ENCODE peak calls at places on chromosomes 13 and 19, in six cellular contexts. M is heart right ventricle, J is ACHN, I is tibial nerve, H is non-pigmented ciliary epithelial cell, X is NCI-H146. W is an unnamed sample.
A peak's percentile ranks its signal among the peaks of the same experiment; 100 is the strongest.

GRCh38 chr13:100508996-100509395 is 79.6 kb downstream of the GGACT start:
- DNase-seq in M (no peak), X (peak; percentile 76), H (no peak), J (no peak), I (no peak), W (no peak)

GRCh38 chr19:2089001-2089711 is 7.0 kb downstream of the MOB3A start:
- DNase-seq in X (no peak), H (no peak), I (no peak), M (no peak), J (no peak), W (no peak)

GRCh38 chr13:98478134-98479129 is 98.5 kb downstream of the STK24 start:
- DNase-seq in M (no peak), I (no peak), J (peak; percentile 67), H (no peak), X (no peak), W (no peak)

GRCh38 chr13:98944336-98944735 is 33.5 kb downstream of the DOCK9 start:
- DNase-seq in H (no peak), I (no peak), J (no peak), M (no peak), X (no peak), W (no peak)

GRCh38 chr13:111337206-111337605 is 16.8 kb downstream of the TEX29 start:
- DNase-seq in X (no peak), J (no peak), M (no peak), I (no peak), H (peak; percentile 55), W (no peak)

GRCh38 chr13:31192306-31192705 is 7.5 kb upstream of the B3GLCT start:
- DNase-seq in H (no peak), X (no peak), J (no peak), I (no peak), M (no peak), W (no peak)

GRCh38 chr19:11663162-11663561 is 65.9 kb downstream of the ZNF627 start:
- DNase-seq in M (no peak), I (no peak), H (no peak), J (no peak), X (peak; percentile 41), W (no peak)

GRCh38 chr19:15199219-15199651 is 1.6 kb downstream of the NOTCH3 start:
- DNase-seq in J (no peak), X (no peak), I (no peak), H (no peak), M (no peak), W (no peak)

GRCh38 chr13:103386341-103386740 is 320.1 kb upstream of the SLC10A2 start:
- DNase-seq in M (no peak), X (no peak), I (no peak), J (peak; percentile 83), H (peak; percentile 32), W (no peak)

GRCh38 chr19:40576585-40577451 is at the start of gene SHKBP1:
- DNase-seq in X (peak; percentile 94), J (peak; percentile 93), I (peak; percentile 93), M (peak; percentile 96), H (peak; percentile 76), W (peak; percentile 75)

GRCh38 chr13:52713894-52714293 is 25.7 kb downstream of the CNMD start:
- DNase-seq in H (no peak), J (no peak), M (peak; percentile 25), I (peak; percentile 54), X (no peak), W (no peak)

GRCh38 chr13:100301418-100301817 is 212.5 kb downstream of the PCCA start:
- DNase-seq in M (no peak), H (no peak), I (no peak), J (no peak), X (peak; percentile 66), W (no peak)

GRCh38 chr13:24389506-24389905 is 80.1 kb downstream of the C1QTNF9 start:
- DNase-seq in M (no peak), H (no peak), J (no peak), X (no peak), I (no peak), W (no peak)

GRCh38 chr19:10189631-10190425 is 4.9 kb downstream of the DNMT1 start:
- DNase-seq in H (no peak), X (no peak), J (no peak), I (no peak), M (no peak), W (no peak)

GRCh38 chr19:55703790-55704215 is 28.8 kb downstream of the EPN1 start:
- DNase-seq in H (no peak), M (peak; percentile 60), J (no peak), I (peak; percentile 10), X (no peak), W (no peak)

GRCh38 chr13:101144808-101145419 is 271.4 kb downstream of the NALCN start:
- DNase-seq in J (peak; percentile 47), M (no peak), H (no peak), I (no peak), X (peak; percentile 64), W (no peak)

GRCh38 chr13:97506511-97506910 is 72.5 kb downstream of the RAP2A start:
- DNase-seq in M (no peak), I (peak; percentile 8), H (peak; percentile 13), J (no peak), X (peak; percentile 10), W (no peak)

GRCh38 chr19:722553-723101 is 13.9 kb downstream of the PALM start:
- DNase-seq in J (no peak), H (no peak), M (peak; percentile 61), X (no peak), I (no peak), W (no peak)

GRCh38 chr13:25727776-25728175 is 324.0 kb downstream of the SHISA2 start:
- DNase-seq in J (no peak), H (no peak), X (no peak), M (no peak), I (no peak), W (no peak)

GRCh38 chr19:35060160-35060855 is 18.8 kb downstream of the HPN start:
- DNase-seq in M (no peak), I (no peak), X (no peak), H (no peak), J (no peak), W (no peak)

GRCh38 chr13:112434032-112434431 is 57.9 kb downstream of the SPACA7 start:
- DNase-seq in J (no peak), H (no peak), I (no peak), M (no peak), X (no peak), W (no peak)

GRCh38 chr13:41306271-41307150 is 4.6 kb upstream of the NAA16 start:
- DNase-seq in J (no peak), X (no peak), H (no peak), M (no peak), I (no peak), W (no peak)

GRCh38 chr13:39411501-39411900 is 191.5 kb downstream of the LHFPL6 start:
- DNase-seq in X (no peak), H (no peak), J (no peak), I (no peak), M (no peak), W (no peak)

GRCh38 chr13:94249512-94249911 is 230.0 kb downstream of the DCT start:
- DNase-seq in M (no peak), X (peak; percentile 93), H (peak; percentile 86), J (peak; percentile 92), I (no peak), W (no peak)

GRCh38 chr19:38911388-38912004 is 490 bp downstream of the CCER2 start:
- DNase-seq in J (no peak), H (no peak), M (no peak), I (no peak), X (no peak), W (no peak)

GRCh38 chr19:3509566-3509989 is 3.5 kb downstream of the FZR1 start:
- DNase-seq in I (no peak), M (no peak), H (peak; percentile 48), J (no peak), X (no peak), W (no peak)

GRCh38 chr13:41520016-41520698 is 62.8 kb downstream of the RGCC start:
- DNase-seq in M (no peak), I (no peak), H (no peak), X (no peak), J (no peak), W (no peak)

GRCh38 chr13:80040219-80040976 is 300.5 kb downstream of the SPRY2 start:
- DNase-seq in X (no peak), H (peak; percentile 98), M (no peak), J (peak; percentile 90), I (no peak), W (no peak)

GRCh38 chr19:13463296-13463695 is 43.0 kb downstream of the CACNA1A start:
- DNase-seq in J (peak; percentile 49), H (no peak), M (no peak), I (no peak), X (no peak), W (no peak)

GRCh38 chr19:13865243-13865577 is 11.7 kb upstream of the NANOS3 start:
- DNase-seq in J (no peak), I (no peak), M (no peak), X (no peak), H (no peak), W (no peak)

GRCh38 chr13:41502676-41503075 is 45.3 kb downstream of the RGCC start:
- DNase-seq in H (no peak), I (no peak), M (no peak), X (no peak), J (no peak), W (no peak)

GRCh38 chr13:79709526-79709925 is 228.6 kb downstream of the NDFIP2 start:
- DNase-seq in X (no peak), J (no peak), I (no peak), M (no peak), H (no peak), W (no peak)

GRCh38 chr19:663682-664117 is 686 bp upstream of the RNF126 start:
- DNase-seq in M (no peak), I (no peak), J (no peak), H (no peak), X (no peak), W (no peak)

GRCh38 chr13:111399776-111400505 is 79.5 kb downstream of the TEX29 start:
- DNase-seq in I (no peak), M (no peak), X (no peak), J (no peak), H (no peak), W (no peak)

W was measured in NCI-H1436 treated with DMSO at 0.1 percent for 48 hours.